ENCODE peak calls at places on chromosomes 1 and 21, in six cellular contexts. H is ACHN, G is NCI-H1092, D is GM04504, F is iPS-NIHi11, W is GM10248. I is an unnamed sample.

GRCh38 chr21:35227774-35228173 is 178.7 kb upstream of the RUNX1 start:
- DNase-seq in H (no peak), G (peak; percentile 32), D (no peak), F (no peak), W (no peak), I (no peak)

GRCh38 chr1:201764166-201764565 is 64.8 kb upstream of the IPO9 start:
- DNase-seq in H (no peak), G (no peak), D (no peak), F (no peak), W (no peak), I (no peak)

GRCh38 chr1:31756578-31756977 is 7.6 kb downstream of the ADGRB2 start:
- DNase-seq in H (no peak), G (no peak), D (no peak), F (no peak), W (no peak), I (no peak)

GRCh38 chr1:96865731-96866684 is 144.4 kb downstream of the PTBP2 start:
- DNase-seq in H (no peak), G (no peak), D (peak; percentile 98), F (no peak), W (no peak), I (no peak)

GRCh38 chr1:119275930-119276215 is 92.7 kb upstream of the HAO2 start:
- DNase-seq in H (no peak), G (no peak), D (no peak), F (no peak), W (no peak), I (no peak)

GRCh38 chr1:243322326-243322725 is 66.5 kb downstream of the SDCCAG8 start:
- DNase-seq in H (no peak), G (no peak), D (no peak), F (no peak), W (no peak), I (no peak)

GRCh38 chr1:225597926-225598575 is 54.9 kb downstream of the ENAH start:
- DNase-seq in H (peak; percentile 56), G (no peak), D (no peak), F (no peak), W (no peak), I (no peak)

GRCh38 chr1:197675475-197676324 is 99.6 kb downstream of the DENND1B start:
- DNase-seq in H (peak; percentile 49), G (no peak), D (no peak), F (no peak), W (no peak), I (no peak)